ENCODE peak calls at places on chromosomes 2 and 18, in eight cellular contexts. J is gastrocnemius medialis, O is IMR-90, R is upper lobe of left lung, D is breast epithelium, A is GM12878, G is testis, C is adrenal gland. T is an unnamed sample.

GRCh38 chr18:57075716-57076400 is 71.0 kb upstream of the BOD1L2 start:
- DNase-seq in J (no peak), O (no peak), R (no peak), D (no peak), A (no peak), G (no peak), C (no peak), T (no peak)

GRCh38 chr18:26708814-26709717 is 156.4 kb downstream of the AQP4 start:
- DNase-seq in J (no peak), O (no peak), R (peak; percentile 33), D (no peak), A (no peak), G (no peak), C (no peak), T (no peak)

GRCh38 chr2:160042054-160042453 is 20.4 kb downstream of the PLA2R1 start:
- DNase-seq in J (no peak), O (no peak), R (no peak), D (no peak), A (no peak), G (no peak), C (no peak), T (no peak)

GRCh38 chr2:174600349-174600748 is 2.7 kb upstream of the WIPF1 start:
- DNase-seq in J (no peak), O (no peak), R (no peak), D (no peak), A (no peak), G (no peak), C (no peak), T (peak; percentile 44)

GRCh38 chr2:3657881-3658280 is at the start of gene ALLC:
- DNase-seq in J (no peak), O (no peak), R (no peak), D (no peak), A (no peak), G (no peak), C (no peak), T (no peak)

GRCh38 chr18:68520406-68521075 is 194.4 kb downstream of the TMX3 start:
- DNase-seq in J (no peak), O (peak; percentile 81), R (no peak), D (no peak), A (no peak), G (no peak), C (no peak), T (no peak)

GRCh38 chr2:13230221-13230620 is 513.5 kb downstream of the TRIB2 start:
- DNase-seq in J (no peak), O (no peak), R (no peak), D (no peak), A (no peak), G (no peak), C (no peak), T (no peak)

GRCh38 chr2:27378096-27378808 is 2.3 kb downstream of the ZNF513 start:
- DNase-seq in J (no peak), O (no peak), R (no peak), D (no peak), A (no peak), G (no peak), C (no peak), T (no peak)

GRCh38 chr2:118852605-118853128 is 5.2 kb upstream of the EN1 start:
- DNase-seq in J (no peak), O (no peak), R (no peak), D (no peak), A (no peak), G (no peak), C (no peak), T (no peak)

GRCh38 chr2:28681216-28681981 is 70.2 kb upstream of the PPP1CB start:
- DNase-seq in J (no peak), O (peak; percentile 81), R (peak; percentile 57), D (no peak), A (peak; percentile 62), G (no peak), C (no peak), T (peak; percentile 37)

GRCh38 chr2:25161055-25161781 is 7.2 kb downstream of the POMC start:
- DNase-seq in J (no peak), O (peak; percentile 4), R (no peak), D (no peak), A (no peak), G (peak; percentile 85), C (peak; percentile 51), T (peak; percentile 82)

GRCh38 chr18:77178559-77178958 is 46.0 kb upstream of the MBP start:
- DNase-seq in J (no peak), O (peak; percentile 27), R (peak; percentile 54), D (no peak), A (no peak), G (no peak), C (no peak), T (no peak)

GRCh38 chr2:136770384-136770783 is 5.0 kb downstream of the THSD7B start:
- DNase-seq in J (no peak), O (no peak), R (no peak), D (no peak), A (no peak), G (no peak), C (no peak), T (no peak)

GRCh38 chr2:112803691-112804521 is 19.6 kb upstream of the IL1A start:
- DNase-seq in J (no peak), O (peak; percentile 94), R (no peak), D (no peak), A (no peak), G (no peak), C (no peak), T (no peak)

GRCh38 chr2:135916232-135916631 is 40.0 kb upstream of the MCM6 start:
- DNase-seq in J (no peak), O (peak; percentile 40), R (no peak), D (no peak), A (no peak), G (no peak), C (no peak), T (no peak)

GRCh38 chr2:201901770-201902169 is 95.4 kb downstream of the CDK15 start:
- DNase-seq in J (no peak), O (no peak), R (no peak), D (no peak), A (no peak), G (no peak), C (no peak), T (no peak)

GRCh38 chr18:74496508-74497307 is 545 bp downstream of the CNDP2 start:
- DNase-seq in J (no peak), O (peak; percentile 42), R (peak; percentile 58), D (peak; percentile 64), A (no peak), G (peak; percentile 57), C (no peak), T (peak; percentile 83)

GRCh38 chr2:219109468-219109867 is 48.7 kb upstream of the IHH start:
- DNase-seq in J (no peak), O (no peak), R (peak; percentile 85), D (no peak), A (no peak), G (no peak), C (no peak), T (peak; percentile 73)

GRCh38 chr18:76406791-76407190 is 88.3 kb downstream of the ZNF516 start:
- DNase-seq in J (no peak), O (no peak), R (no peak), D (no peak), A (no peak), G (no peak), C (no peak), T (peak; percentile 40)

GRCh38 chr2:31312898-31313297 is 78.9 kb downstream of the EHD3 start:
- DNase-seq in J (no peak), O (peak; percentile 88), R (no peak), D (no peak), A (no peak), G (no peak), C (no peak), T (no peak)

GRCh38 chr2:23131066-23131575 is 253.9 kb upstream of the KLHL29 start:
- DNase-seq in J (no peak), O (no peak), R (no peak), D (no peak), A (no peak), G (no peak), C (no peak), T (no peak)

GRCh38 chr2:23124214-23124735 is 260.7 kb upstream of the KLHL29 start:
- DNase-seq in J (no peak), O (no peak), R (no peak), D (no peak), A (no peak), G (no peak), C (no peak), T (no peak)

GRCh38 chr2:23128684-23129292 is 256.2 kb upstream of the KLHL29 start:
- DNase-seq in J (no peak), O (no peak), R (no peak), D (no peak), A (no peak), G (no peak), C (no peak), T (no peak)

GRCh38 chr2:23123686-23124085 is 261.3 kb upstream of the KLHL29 start:
- DNase-seq in J (no peak), O (no peak), R (no peak), D (no peak), A (no peak), G (no peak), C (no peak), T (no peak)

GRCh38 chr2:23127465-23127864 is 257.5 kb upstream of the KLHL29 start:
- DNase-seq in J (no peak), O (no peak), R (no peak), D (no peak), A (no peak), G (no peak), C (no peak), T (peak; percentile 87)
- TF ChIP-seq POLR2A in J (no peak), O (no peak), R (no peak), D (no peak), A (no peak), G (no peak), C (no peak), T (no peak)

GRCh38 chr2:158207354-158207753 is 105.7 kb downstream of the UPP2 start:
- DNase-seq in J (no peak), O (no peak), R (no peak), D (no peak), A (no peak), G (no peak), C (no peak), T (no peak)
- H3K4me1 ChIP-seq in J (no peaks in the 10 kb centered on the region), O (no peaks in the 10 kb centered on the region), R (peaks cover 4% of the 10 kb centered on the region), D (no peaks in the 10 kb centered on the region), A (no peaks in the 10 kb centered on the region), G (no peaks in the 10 kb centered on the region), C (no peaks in the 10 kb centered on the region), T (no peaks in the 10 kb centered on the region)

GRCh38 chr2:21024722-21025389 is 19.0 kb downstream of the APOB start:
- DNase-seq in J (no peak), O (no peak), R (no peak), D (no peak), A (no peak), G (no peak), C (no peak), T (no peak)
- TF ChIP-seq POLR2A in J (no peak), O (no peak), R (no peak), D (no peak), A (no peak), G (no peak), C (no peak), T (no peak)

GRCh38 chr2:172560721-172561120 is 4.8 kb downstream of the PDK1 start:
- DNase-seq in J (no peak), O (peak; percentile 59), R (no peak), D (no peak), A (no peak), G (no peak), C (no peak), T (no peak)

GRCh38 chr2:172562298-172562697 is 6.4 kb downstream of the PDK1 start:
- DNase-seq in J (no peak), O (no peak), R (no peak), D (no peak), A (no peak), G (no peak), C (no peak), T (peak; percentile 62)

GRCh38 chr2:172561270-172561669 is 5.4 kb downstream of the PDK1 start:
- DNase-seq in J (no peak), O (peak; percentile 33), R (no peak), D (no peak), A (no peak), G (no peak), C (no peak), T (no peak)

GRCh38 chr2:172564376-172564775 is 8.5 kb downstream of the PDK1 start:
- DNase-seq in J (no peak), O (no peak), R (no peak), D (no peak), A (no peak), G (no peak), C (no peak), T (no peak)
- H3K4me1 ChIP-seq in J (peaks cover 8% of the 10 kb centered on the region), O (peaks cover 7% of the 10 kb centered on the region), R (no peaks in the 10 kb centered on the region), D (no peaks in the 10 kb centered on the region), A (no peaks in the 10 kb centered on the region), G (no peaks in the 10 kb centered on the region), C (no peaks in the 10 kb centered on the region), T (no peaks in the 10 kb centered on the region)

T was measured in Peyer's patch.